ENCODE peak calls at places on chromosomes 11 and 22, in seven cellular contexts. F is A549, P is GM12878, Z is SK-N-SH, K is HepG2, X is K562, Q is IMR-90. G is an unnamed sample.

GRCh38 chr22:23117890-23118646 is 23.7 kb downstream of the RSPH14 start:
- DNase-seq in F (no peak), P (no peak), Z (no peak), K (no peak), X (no peak), Q (no peak), G (no peak)

GRCh38 chr11:115085461-115086220 is 407.3 kb downstream of the NXPE2 start:
- DNase-seq in F (no peak), P (no peak), Z (peak), K (no peak), X (no peak), Q (no peak), G (no peak)

GRCh38 chr11:83681944-83682644 is 395.9 kb upstream of the CCDC90B start:
- DNase-seq in F (no peak), P (no peak), Z (no peak), K (no peak), X (no peak), Q (no peak), G (no peak)

GRCh38 chr22:19607198-19608113 is 83.2 kb upstream of the CLDN5 start:
- DNase-seq in F (no peak), P (no peak), Z (no peak), K (no peak), X (no peak), Q (peak), G (peak)

GRCh38 chr22:17972385-17973181 is 51.8 kb downstream of the MICAL3 start:
- DNase-seq in F (peak), P (no peak), Z (no peak), K (peak), X (no peak), Q (peak), G (no peak)

GRCh38 chr11:107446822-107447431 is 10.7 kb downstream of the CWF19L2 start:
- DNase-seq in F (no peak), P (no peak), Z (no peak), K (no peak), X (no peak), Q (no peak), G (no peak)

GRCh38 chr11:37402663-37403062 is 804.6 kb upstream of the RAG2 start:
- DNase-seq in F (no peak), P (no peak), Z (no peak), K (no peak), X (no peak), Q (no peak), G (no peak)

GRCh38 chr11:131737357-131737756 is 366.9 kb downstream of the NTM start:
- DNase-seq in F (no peak), P (no peak), Z (no peak), K (no peak), X (no peak), Q (no peak), G (no peak)

GRCh38 chr11:843086-843704 is 543 bp downstream of the TSPAN4 start:
- DNase-seq in F (no peak), P (no peak), Z (peak), K (no peak), X (no peak), Q (no peak), G (no peak)

GRCh38 chr11:33687733-33688479 is 12.7 kb downstream of the C11orf91 start:
- DNase-seq in F (peak), P (peak), Z (peak), K (peak), X (peak), Q (peak), G (no peak)

GRCh38 chr11:115222218-115222862 is 281.9 kb downstream of the CADM1 start:
- DNase-seq in F (peak), P (peak), Z (no peak), K (peak), X (peak), Q (peak), G (no peak)

GRCh38 chr22:26800858-26801257 is 143.5 kb downstream of the MIAT start:
- DNase-seq in F (no peak), P (no peak), Z (peak), K (no peak), X (no peak), Q (peak), G (peak)

GRCh38 chr11:1375955-1376258 is 13.8 kb upstream of the BRSK2 start:
- DNase-seq in F (no peak), P (no peak), Z (no peak), K (no peak), X (no peak), Q (no peak), G (no peak)

GRCh38 chr22:23131931-23132330 is 9.9 kb downstream of the RSPH14 start:
- DNase-seq in F (no peak), P (no peak), Z (no peak), K (no peak), X (no peak), Q (no peak), G (no peak)

GRCh38 chr11:29527391-29527936 is 489.4 kb downstream of the KCNA4 start:
- DNase-seq in F (peak), P (no peak), Z (no peak), K (peak), X (no peak), Q (peak), G (no peak)

GRCh38 chr11:49499117-49499516 is 290.7 kb upstream of the FOLH1 start:
- DNase-seq in F (no peak), P (no peak), Z (no peak), K (no peak), X (no peak), Q (no peak), G (no peak)

GRCh38 chr22:50641696-50642607 is 14.0 kb upstream of the ARSA start:
- DNase-seq in F (no peak), P (no peak), Z (no peak), K (peak), X (no peak), Q (peak), G (peak)

GRCh38 chr11:114233755-114234154 is 62.4 kb upstream of the NNMT start:
- DNase-seq in F (no peak), P (no peak), Z (no peak), K (no peak), X (no peak), Q (peak), G (no peak)

GRCh38 chr22:23263651-23264555 is 83.6 kb downstream of the BCR start:
- DNase-seq in F (no peak), P (no peak), Z (no peak), K (no peak), X (no peak), Q (no peak), G (no peak)

GRCh38 chr11:65430406-65431217 is 8.0 kb downstream of the NEAT1 start:
- DNase-seq in F (no peak), P (no peak), Z (no peak), K (no peak), X (peak), Q (peak), G (no peak)

GRCh38 chr11:58060535-58060934 is 29.8 kb downstream of the OR6Q1 start:
- DNase-seq in F (no peak), P (no peak), Z (no peak), K (no peak), X (no peak), Q (no peak), G (no peak)

GRCh38 chr11:33701302-33701701 is 676 bp upstream of the C11orf91 start:
- DNase-seq in F (no peak), P (no peak), Z (no peak), K (no peak), X (no peak), Q (peak), G (no peak)

GRCh38 chr11:6566704-6567370 is 36.6 kb downstream of the RRP8 start:
- DNase-seq in F (no peak), P (no peak), Z (no peak), K (no peak), X (no peak), Q (no peak), G (no peak)

GRCh38 chr11:6569706-6570105 is 33.7 kb downstream of the RRP8 start:
- DNase-seq in F (no peak), P (no peak), Z (no peak), K (no peak), X (no peak), Q (no peak), G (no peak)

GRCh38 chr11:6567371-6567745 is 36.1 kb downstream of the RRP8 start:
- DNase-seq in F (no peak), P (no peak), Z (no peak), K (no peak), X (no peak), Q (no peak), G (no peak)

GRCh38 chr11:6565988-6566703 is 37.3 kb downstream of the RRP8 start:
- DNase-seq in F (no peak), P (no peak), Z (no peak), K (no peak), X (no peak), Q (no peak), G (no peak)

GRCh38 chr11:6568191-6568918 is 35.1 kb downstream of the RRP8 start:
- DNase-seq in F (no peak), P (no peak), Z (no peak), K (no peak), X (peak), Q (peak), G (no peak)
- TF ChIP-seq RFX5 in F (no peak), P (no peak), Z (no peak), K (peak), X (no peak), Q (no peak), G (no peak)

GRCh38 chr22:37043828-37044538 is 7.6 kb upstream of the KCTD17 start:
- DNase-seq in F (peak), P (no peak), Z (peak), K (peak), X (peak), Q (peak), G (no peak)
- TF ChIP-seq RFX5 in F (no peak), P (no peak), Z (no peak), K (no peak), X (no peak), Q (no peak), G (no peak)

GRCh38 chr11:72688929-72689328 is 14.7 kb upstream of the PDE2A start:
- DNase-seq in F (no peak), P (no peak), Z (no peak), K (no peak), X (no peak), Q (no peak), G (no peak)

GRCh38 chr11:72688486-72688885 is 14.3 kb upstream of the PDE2A start:
- DNase-seq in F (no peak), P (no peak), Z (no peak), K (no peak), X (no peak), Q (no peak), G (no peak)

GRCh38 chr11:72685560-72686480 is 11.6 kb upstream of the PDE2A start:
- DNase-seq in F (no peak), P (no peak), Z (peak), K (no peak), X (no peak), Q (peak), G (no peak)

GRCh38 chr11:72687326-72687725 is 13.1 kb upstream of the PDE2A start:
- DNase-seq in F (no peak), P (no peak), Z (no peak), K (no peak), X (no peak), Q (no peak), G (no peak)

GRCh38 chr11:72686639-72687215 is 12.5 kb upstream of the PDE2A start:
- DNase-seq in F (no peak), P (no peak), Z (no peak), K (no peak), X (no peak), Q (peak), G (no peak)
- TF ChIP-seq RFX5 in F (no peak), P (no peak), Z (no peak), K (no peak), X (no peak), Q (no peak), G (no peak)

GRCh38 chr22:29842172-29842571 is 4.1 kb upstream of the ASCC2 start:
- DNase-seq in F (no peak), P (no peak), Z (no peak), K (no peak), X (no peak), Q (no peak), G (no peak)

GRCh38 chr22:29840498-29840897 is 2.4 kb upstream of the ASCC2 start:
- DNase-seq in F (no peak), P (no peak), Z (no peak), K (no peak), X (peak), Q (no peak), G (no peak)

GRCh38 chr22:29846290-29846689 is 8.2 kb upstream of the ASCC2 start:
- DNase-seq in F (no peak), P (no peak), Z (no peak), K (no peak), X (no peak), Q (no peak), G (no peak)

GRCh38 chr22:29838599-29838956 is 504 bp upstream of the ASCC2 start:
- DNase-seq in F (no peak), P (no peak), Z (peak), K (no peak), X (no peak), Q (no peak), G (no peak)

DNA sequence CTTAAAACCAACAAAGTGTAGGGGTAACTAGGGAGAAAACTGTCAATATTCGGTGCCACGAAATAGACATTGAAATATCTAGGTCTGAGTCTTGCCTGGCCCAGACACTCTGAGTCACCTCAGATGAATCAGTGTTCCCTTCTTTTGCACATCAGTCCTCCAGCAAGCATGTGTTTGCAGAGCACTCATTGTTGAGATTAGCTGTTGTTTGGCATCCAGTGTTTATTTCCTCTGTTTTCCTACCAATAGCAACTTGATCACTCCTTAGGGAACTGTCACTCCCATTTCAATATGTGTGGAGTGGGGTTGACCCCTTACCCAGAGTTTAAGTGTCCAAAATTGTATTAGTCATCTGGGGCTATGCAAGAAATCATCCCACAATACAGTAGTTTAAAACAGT is 4.7 kb upstream of the ASCC2 start:
- DNase-seq in F (peak), P (no peak), Z (no peak), K (peak), X (no peak), Q (peak), G (no peak)
- TF ChIP-seq RFX5 in F (no peak), P (no peak), Z (no peak), K (no peak), X (no peak), Q (no peak), G (no peak)

DNA sequence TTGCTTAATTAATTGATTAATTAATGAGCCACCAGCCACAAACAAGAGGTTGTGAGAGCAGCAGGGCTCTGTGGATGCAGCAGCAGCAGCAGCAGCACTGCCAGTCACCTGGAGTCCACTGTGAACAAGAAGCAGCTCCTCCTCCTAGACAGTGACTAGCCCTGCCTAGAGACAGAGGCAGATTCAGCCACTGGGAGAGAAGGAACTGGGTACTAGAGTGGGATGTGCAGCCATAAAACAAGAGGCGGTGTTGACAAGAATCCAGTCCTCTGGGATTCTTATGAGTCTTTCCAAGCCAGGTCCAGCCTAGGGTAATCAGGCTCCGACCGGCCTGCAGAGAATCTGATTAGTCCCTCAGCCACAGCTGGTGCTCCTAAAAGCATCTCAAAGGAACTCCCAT is 83.9 kb upstream of the USP47 start:
- DNase-seq in F (no peak), P (no peak), Z (peak), K (no peak), X (no peak), Q (no peak), G (no peak)
- TF ChIP-seq RFX5 in F (no peak), P (no peak), Z (no peak), K (no peak), X (no peak), Q (no peak), G (no peak)

GRCh38 chr22:41036924-41037323 is 55.5 kb upstream of the EP300 start:
- DNase-seq in F (no peak), P (no peak), Z (no peak), K (no peak), X (no peak), Q (no peak), G (no peak)
- TF ChIP-seq RFX5 in F (no peak), P (no peak), Z (no peak), K (no peak), X (no peak), Q (no peak), G (no peak)

DNA sequence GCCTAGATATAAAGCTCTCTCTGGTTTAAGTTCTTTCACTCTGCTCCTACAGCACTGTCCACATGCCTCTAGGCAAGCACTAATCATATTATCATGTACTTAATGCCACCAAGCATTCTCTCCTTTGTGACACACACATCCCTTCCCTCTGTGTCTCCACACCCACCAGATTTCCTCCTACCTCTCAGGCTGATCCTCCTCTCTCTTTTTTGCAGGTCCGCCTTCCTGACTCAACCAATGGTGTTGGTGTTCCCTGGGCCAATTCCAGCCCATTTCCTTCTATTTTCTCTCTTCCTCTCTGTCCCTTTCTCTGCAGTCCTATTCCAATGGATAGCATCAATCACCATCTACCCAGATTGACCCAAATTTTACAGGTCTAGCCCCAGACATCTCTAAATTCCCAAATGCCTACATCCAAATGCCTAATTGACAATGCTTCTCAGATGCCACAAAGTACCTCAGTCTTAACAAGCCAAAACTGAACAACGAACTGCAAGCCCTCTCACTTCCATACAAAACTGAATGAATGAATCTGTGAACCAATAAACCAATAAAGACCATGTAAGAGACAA is 504 bp upstream of the ZNF215 start:
- DNase-seq in F (no peak), P (no peak), Z (no peak), K (no peak), X (peak), Q (peak), G (no peak)
- TF ChIP-seq RFX5 in F (no peak), P (no peak), Z (no peak), K (no peak), X (no peak), Q (no peak), G (no peak)

GRCh38 chr11:70915158-70915795 is 337.1 kb downstream of the SHANK2 start:
- DNase-seq in F (no peak), P (no peak), Z (no peak), K (no peak), X (no peak), Q (no peak), G (no peak)
- TF ChIP-seq RFX5 in F (no peak), P (no peak), Z (no peak), K (no peak), X (no peak), Q (no peak), G (no peak)

G was measured in H1.